ENCODE peak calls at places on chromosomes 13 and 19, in six cellular contexts. Z is PC-3, I is hepatocyte, R is IMR-90, B is neuronal stem cell, X is HCT116. C is an unnamed sample.

GRCh38 chr19:39401549-39402416 is 4.9 kb upstream of the ZFP36 start:
- DNase-seq in Z (peak; percentile 76), I (peak; percentile 93), R (peak; percentile 89), B (no peak), X (peak; percentile 78), C (no peak)

GRCh38 chr13:108086678-108087077 is 128.7 kb downstream of the LIG4 start:
- DNase-seq in Z (peak; percentile 51), I (peak; percentile 35), R (peak; percentile 46), B (no peak), X (no peak), C (peak; percentile 37)

GRCh38 chr19:30450101-30450500 is 77.9 kb downstream of the ZNF536 start:
- DNase-seq in Z (no peak), I (peak; percentile 49), R (no peak), B (peak; percentile 66), X (no peak), C (peak; percentile 77)

GRCh38 chr19:37217533-37217854 is 520 bp upstream of the ZNF383 start:
- DNase-seq in Z (no peak), I (no peak), R (no peak), B (no peak), X (no peak), C (no peak)

GRCh38 chr13:113064534-113065405 is 40.8 kb upstream of the F7 start:
- DNase-seq in Z (peak; percentile 75), I (no peak), R (peak; percentile 60), B (no peak), X (peak; percentile 56), C (no peak)

GRCh38 chr13:50685491-50685890 is 158.0 kb downstream of the DLEU7 start:
- DNase-seq in Z (peak; percentile 30), I (no peak), R (no peak), B (no peak), X (no peak), C (peak; percentile 44)

GRCh38 chr13:45295536-45295935 is 45.4 kb downstream of the TPT1 start:
- DNase-seq in Z (no peak), I (no peak), R (peak; percentile 24), B (no peak), X (no peak), C (no peak)

GRCh38 chr19:44687898-44688297 is 11.1 kb upstream of the CEACAM16 start:
- DNase-seq in Z (no peak), I (no peak), R (no peak), B (no peak), X (no peak), C (no peak)

GRCh38 chr19:28977826-28978225 is 235.1 kb downstream of the UQCRFS1 start:
- DNase-seq in Z (no peak), I (no peak), R (no peak), B (no peak), X (no peak), C (peak; percentile 54)

GRCh38 chr13:106295971-106296370 is 239.5 kb downstream of the EFNB2 start:
- DNase-seq in Z (no peak), I (no peak), R (no peak), B (no peak), X (no peak), C (no peak)

GRCh38 chr13:24208314-24208713 is 47.8 kb downstream of the SPATA13 start:
- DNase-seq in Z (peak; percentile 91), I (no peak), R (peak; percentile 95), B (no peak), X (peak; percentile 28), C (no peak)

GRCh38 chr13:77443511-77443910 is 92.0 kb upstream of the SCEL start:
- DNase-seq in Z (no peak), I (no peak), R (no peak), B (no peak), X (no peak), C (no peak)

GRCh38 chr13:77449265-77449664 is 86.2 kb upstream of the SCEL start:
- DNase-seq in Z (no peak), I (no peak), R (no peak), B (no peak), X (no peak), C (no peak)

DNA sequence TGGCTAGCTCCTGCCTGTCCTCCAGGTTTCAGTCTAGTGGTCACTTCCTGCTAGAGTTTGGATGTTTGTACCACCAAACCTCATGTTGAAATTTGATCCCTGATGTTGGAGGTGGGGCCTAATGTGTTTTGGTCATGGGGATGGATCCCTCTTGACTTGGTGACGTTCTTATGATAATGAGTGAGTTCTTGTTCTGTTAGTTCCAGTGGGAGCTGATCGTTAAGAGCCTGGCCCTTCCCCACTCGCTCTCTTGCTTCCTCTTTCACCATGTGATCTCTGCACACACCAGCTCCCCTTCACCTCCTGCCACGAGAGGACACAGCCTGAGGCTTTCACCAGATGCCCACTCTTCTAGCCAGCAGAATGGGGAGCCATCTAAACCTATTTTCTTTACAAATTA is 86.8 kb upstream of the SCEL start:
- DNase-seq in Z (no peak), I (no peak), R (no peak), B (no peak), X (no peak), C (peak; percentile 40)
- H2AFZ ChIP-seq in Z (no peak overlapping the region), I (no peak overlapping the region), R (no peak overlapping the region), B (peak overlapping the region; percentile 36), X (no peak overlapping the region), C (no peak overlapping the region)

GRCh38 chr19:6271721-6272410 is 7.9 kb downstream of the MLLT1 start:
- DNase-seq in Z (peak; percentile 30), I (peak; percentile 76), R (peak; percentile 74), B (no peak), X (no peak), C (peak; percentile 56)
- H2AFZ ChIP-seq in Z (peak overlapping the region; percentile 5), I (no peak overlapping the region), R (peak overlapping the region; percentile 81), B (no peak overlapping the region), X (no peak overlapping the region), C (no peak overlapping the region)

GRCh38 chr19:49398931-49399330 is 10.9 kb downstream of the KASH5 start:
- DNase-seq in Z (no peak), I (no peak), R (no peak), B (no peak), X (no peak), C (no peak)

GRCh38 chr19:49400034-49400433 is 12.0 kb downstream of the KASH5 start:
- DNase-seq in Z (no peak), I (no peak), R (peak; percentile 11), B (no peak), X (no peak), C (no peak)

GRCh38 chr19:49407482-49408015 is 15.7 kb downstream of the PTH2 start:
- DNase-seq in Z (no peak), I (no peak), R (no peak), B (no peak), X (no peak), C (no peak)

GRCh38 chr19:49407079-49407478 is 16.2 kb downstream of the PTH2 start:
- DNase-seq in Z (no peak), I (no peak), R (no peak), B (no peak), X (no peak), C (no peak)

GRCh38 chr19:49403404-49404187 is 15.5 kb downstream of the KASH5 start:
- DNase-seq in Z (peak; percentile 89), I (no peak), R (peak; percentile 33), B (no peak), X (no peak), C (peak; percentile 96)
- H2AFZ ChIP-seq in Z (peak overlapping the region; percentile 77), I (no peak overlapping the region), R (no peak overlapping the region), B (peak overlapping the region; percentile 56), X (no peak overlapping the region), C (no peak overlapping the region)

GRCh38 chr19:1906985-1907562 is 1.9 kb downstream of the ADAT3 start:
- DNase-seq in Z (no peak), I (no peak), R (no peak), B (no peak), X (no peak), C (no peak)

GRCh38 chr19:1905863-1906375 is 720 bp downstream of the ADAT3 start:
- DNase-seq in Z (no peak), I (no peak), R (no peak), B (no peak), X (no peak), C (no peak)

GRCh38 chr19:1905071-1905862 is at the start of the genes ADAT3 and SCAMP4:
- DNase-seq in Z (peak; percentile 95), I (peak; percentile 99), R (peak; percentile 99), B (peak; percentile 97), X (peak; percentile 98), C (peak; percentile 99)

GRCh38 chr19:1901940-1902404 is 3.2 kb upstream of the ADAT3 start:
- DNase-seq in Z (no peak), I (no peak), R (no peak), B (no peak), X (no peak), C (no peak)

GRCh38 chr19:1904385-1905070 is 671 bp upstream of the ADAT3 start:
- DNase-seq in Z (peak; percentile 92), I (peak; percentile 79), R (no peak), B (peak; percentile 56), X (no peak), C (peak; percentile 92)
- H2AFZ ChIP-seq in Z (peak overlapping the region; percentile 58), I (no peak overlapping the region), R (peak overlapping the region; percentile 97), B (peak overlapping the region; percentile 88), X (peak overlapping the region; percentile 72), C (peak overlapping the region; percentile 64)

DNA sequence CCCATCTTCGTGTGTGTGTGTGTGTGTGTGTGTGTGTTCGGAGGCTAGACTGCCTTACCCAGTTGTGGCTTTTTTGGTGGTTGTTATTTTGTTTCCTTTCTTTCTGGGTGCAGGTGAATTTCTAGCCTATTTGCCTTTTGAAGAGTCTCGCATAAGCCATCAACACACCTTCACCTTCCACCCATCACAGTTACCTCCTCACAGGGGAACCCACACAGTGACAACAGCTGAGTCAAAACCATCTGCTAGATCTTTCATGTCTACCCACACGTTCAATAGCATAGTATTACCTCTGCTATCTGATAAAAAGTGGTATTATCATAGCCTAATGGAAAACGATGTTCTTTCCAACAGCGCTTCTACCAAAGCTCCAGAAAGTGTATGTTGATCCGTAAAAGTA is 303.2 kb upstream of the TMTC4 start:
- DNase-seq in Z (no peak), I (no peak), R (no peak), B (no peak), X (no peak), C (no peak)
- H2AFZ ChIP-seq in Z (no peak overlapping the region), I (no peak overlapping the region), R (no peak overlapping the region), B (no peak overlapping the region), X (no peak overlapping the region), C (no peak overlapping the region)

DNA sequence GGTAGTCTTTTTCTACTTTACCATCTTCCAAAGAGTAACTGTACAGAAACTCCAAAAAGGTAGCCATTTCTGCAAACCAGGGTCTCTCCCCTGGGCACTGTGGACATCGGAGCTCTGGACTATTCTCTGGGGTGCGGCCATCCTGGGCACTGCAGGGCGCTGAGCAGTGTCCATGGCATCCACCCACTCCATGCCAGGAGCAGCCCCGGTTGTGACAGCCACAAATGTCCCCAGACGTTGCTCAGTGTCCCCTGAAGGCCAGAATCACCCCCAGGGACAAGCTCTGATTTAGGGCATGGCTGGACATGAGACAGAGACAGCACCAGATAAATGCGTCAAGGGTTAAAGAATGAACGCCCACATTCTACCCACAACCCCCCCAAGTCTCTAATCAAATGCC is 9.0 kb downstream of the GNG7 start:
- DNase-seq in Z (no peak), I (no peak), R (no peak), B (no peak), X (no peak), C (no peak)
- H2AFZ ChIP-seq in Z (no peak overlapping the region), I (no peak overlapping the region), R (no peak overlapping the region), B (no peak overlapping the region), X (no peak overlapping the region), C (no peak overlapping the region)

GRCh38 chr13:110054041-110054440 is 252.9 kb downstream of the COL4A1 start:
- DNase-seq in Z (no peak), I (no peak), R (no peak), B (no peak), X (no peak), C (no peak)
- H2AFZ ChIP-seq in Z (no peak overlapping the region), I (no peak overlapping the region), R (no peak overlapping the region), B (no peak overlapping the region), X (no peak overlapping the region), C (no peak overlapping the region)

GRCh38 chr19:46349311-46349993 is 2.6 kb downstream of the PPP5C start:
- DNase-seq in Z (no peak), I (no peak), R (no peak), B (no peak), X (no peak), C (no peak)
- H2AFZ ChIP-seq in Z (no peak overlapping the region), I (no peak overlapping the region), R (no peak overlapping the region), B (no peak overlapping the region), X (no peak overlapping the region), C (no peak overlapping the region)

C was measured in GM23338.